ENCODE peak calls at places on chromosomes 5 and 9, in six cellular contexts. L, A, H, Y, O and C are unnamed samples.

GRCh38 chr5:7396169-7397004 is 449 bp downstream of the ADCY2 start:
- DNase-seq in O (no peak), A (no peak), Y (no peak), H (no peak), L (no peak), C (peak; percentile 49)

GRCh38 chr9:117541192-117541591 is 126.3 kb upstream of the ASTN2 start:
- DNase-seq in A (no peak), H (no peak), Y (no peak), O (no peak), L (no peak), C (peak; percentile 21)

GRCh38 chr5:34998058-34998789 is 49.5 kb downstream of the AGXT2 start:
- DNase-seq in L (peak; percentile 66), H (no peak), Y (no peak), O (no peak), A (no peak), C (no peak)

GRCh38 chr9:127838375-127839078 is 15.9 kb downstream of the ENG start:
- DNase-seq in Y (no peak), H (no peak), A (no peak), O (peak; percentile 98), L (peak; percentile 93), C (no peak)

GRCh38 chr5:169610606-169611005 is 26.5 kb upstream of the DOCK2 start:
- DNase-seq in Y (no peak), L (peak; percentile 39), H (no peak), A (no peak), O (no peak), C (no peak)

GRCh38 chr9:111926421-111926875 is 29.8 kb downstream of the UGCG start:
- DNase-seq in L (peak; percentile 70), Y (no peak), A (no peak), O (peak; percentile 90), H (no peak), C (no peak)

GRCh38 chr5:139671096-139671841 is 23.1 kb downstream of the CXXC5 start:
- DNase-seq in H (no peak), A (no peak), L (no peak), Y (no peak), O (peak; percentile 47), C (no peak)

GRCh38 chr9:110356639-110357038 is 19.0 kb upstream of the TXNDC8 start:
- DNase-seq in Y (no peak), H (no peak), O (no peak), A (no peak), L (no peak), C (no peak)

GRCh38 chr9:70409800-70410199 is 4.7 kb downstream of the KLF9 start:
- DNase-seq in H (no peak), Y (no peak), A (no peak), O (peak; percentile 33), L (no peak), C (no peak)

GRCh38 chr9:127165096-127165495 is 42.7 kb upstream of the ANGPTL2 start:
- DNase-seq in A (no peak), L (no peak), Y (no peak), O (no peak), H (no peak), C (no peak)

GRCh38 chr5:52705720-52706119 is 82.0 kb upstream of the ITGA1 start:
- DNase-seq in O (peak; percentile 49), A (no peak), L (no peak), Y (no peak), H (no peak), C (no peak)

GRCh38 chr5:64165500-64166200 is at the start of gene RNF180:
- DNase-seq in A (peak; percentile 71), O (peak; percentile 44), L (no peak), H (peak; percentile 84), Y (peak; percentile 39), C (peak; percentile 72)

GRCh38 chr9:36407122-36407723 is 7.2 kb upstream of the RNF38 start:
- DNase-seq in O (peak; percentile 65), H (peak; percentile 54), L (peak; percentile 65), Y (peak; percentile 59), A (peak; percentile 67), C (peak; percentile 72)

GRCh38 chr9:16653491-16654407 is 216.7 kb downstream of the BNC2 start:
- DNase-seq in L (no peak), Y (no peak), O (peak; percentile 54), H (no peak), A (no peak), C (peak; percentile 11)

GRCh38 chr5:53730938-53731337 is 170.5 kb downstream of the NDUFS4 start:
- DNase-seq in L (no peak), A (no peak), O (no peak), H (no peak), Y (no peak), C (peak; percentile 30)

GRCh38 chr9:13113751-13114150 is 165.7 kb downstream of the MPDZ start:
- DNase-seq in A (no peak), Y (no peak), H (no peak), L (peak; percentile 8), O (no peak), C (no peak)

GRCh38 chr5:1004598-1005361 is 3.8 kb upstream of the NKD2 start:
- DNase-seq in Y (peak; percentile 56), A (no peak), O (peak; percentile 77), L (peak; percentile 16), H (peak; percentile 73), C (peak; percentile 84)

GRCh38 chr5:95812100-95812472 is 10.4 kb downstream of the GLRX start:
- DNase-seq in Y (no peak), O (peak; percentile 88), H (no peak), L (peak; percentile 74), A (no peak), C (no peak)

GRCh38 chr5:10536511-10536910 is 27.4 kb upstream of the ANKRD33B start:
- DNase-seq in O (no peak), H (no peak), Y (no peak), L (no peak), A (no peak), C (no peak)

GRCh38 chr5:15797116-15797515 is 297.1 kb downstream of the FBXL7 start:
- DNase-seq in O (no peak), A (no peak), Y (no peak), L (no peak), H (no peak), C (no peak)

GRCh38 chr5:28678899-28679298 is 1640.5 kb upstream of the CDH9 start:
- DNase-seq in A (no peak), L (no peak), Y (no peak), H (no peak), O (no peak), C (no peak)

GRCh38 chr9:35651964-35652828 is 1.5 kb upstream of the SIT1 start:
- DNase-seq in O (peak; percentile 76), H (no peak), L (peak; percentile 72), Y (no peak), A (no peak), C (no peak)

GRCh38 chr5:66848749-66849641 is 252.8 kb downstream of the MAST4 start:
- DNase-seq in L (peak; percentile 79), O (peak; percentile 22), Y (no peak), H (no peak), A (no peak), C (no peak)

GRCh38 chr5:172724658-172725183 is 46.3 kb downstream of the DUSP1 start:
- DNase-seq in A (no peak), Y (no peak), H (no peak), L (no peak), O (no peak), C (no peak)

DNA sequence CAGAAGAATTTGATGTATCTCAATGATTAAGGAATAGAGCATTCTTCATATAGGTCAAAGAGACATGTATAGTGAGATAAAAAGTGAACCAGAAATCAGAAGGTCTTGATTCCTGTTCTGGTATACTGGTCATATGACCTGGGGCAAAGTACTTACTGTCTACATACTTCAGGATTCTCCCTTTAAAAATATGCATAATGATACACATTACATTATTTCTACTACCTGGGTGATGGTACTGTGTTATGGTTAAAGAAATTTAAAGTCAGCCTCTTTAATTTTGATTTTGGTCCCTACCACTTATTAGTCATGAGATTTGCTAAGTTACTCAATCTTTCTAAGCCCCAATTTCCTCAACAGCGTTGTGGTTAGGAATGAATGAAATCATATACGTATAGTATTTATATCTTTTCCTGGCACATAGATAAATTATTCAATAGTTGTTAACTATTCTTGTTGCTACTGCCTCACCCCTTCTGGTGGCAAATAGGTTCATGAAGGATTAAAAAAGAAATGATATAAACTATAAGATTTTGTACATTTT is 984.1 kb downstream of the TLE4 start:
- DNase-seq in Y (no peak), A (no peak), L (peak; percentile 18), O (no peak), H (no peak), C (no peak)
- H3K4me1 ChIP-seq in Y (no peaks in the 10 kb centered on the region), A (no peaks in the 10 kb centered on the region), L (no peaks in the 10 kb centered on the region), O (no peaks in the 10 kb centered on the region), H (no peaks in the 10 kb centered on the region), C (no peaks in the 10 kb centered on the region)

GRCh38 chr5:175880797-175881312 is 9.5 kb downstream of the CPLX2 start:
- DNase-seq in A (no peak), Y (no peak), L (no peak), H (no peak), O (no peak), C (no peak)

GRCh38 chr5:175878021-175878420 is 6.6 kb downstream of the CPLX2 start:
- DNase-seq in O (no peak), A (no peak), Y (no peak), L (no peak), H (no peak), C (no peak)

GRCh38 chr5:175880213-175880612 is 8.8 kb downstream of the CPLX2 start:
- DNase-seq in O (no peak), Y (no peak), L (no peak), H (no peak), A (no peak), C (no peak)

GRCh38 chr5:175879743-175880142 is 8.4 kb downstream of the CPLX2 start:
- DNase-seq in O (no peak), L (no peak), A (no peak), H (no peak), Y (no peak), C (no peak)

DNA sequence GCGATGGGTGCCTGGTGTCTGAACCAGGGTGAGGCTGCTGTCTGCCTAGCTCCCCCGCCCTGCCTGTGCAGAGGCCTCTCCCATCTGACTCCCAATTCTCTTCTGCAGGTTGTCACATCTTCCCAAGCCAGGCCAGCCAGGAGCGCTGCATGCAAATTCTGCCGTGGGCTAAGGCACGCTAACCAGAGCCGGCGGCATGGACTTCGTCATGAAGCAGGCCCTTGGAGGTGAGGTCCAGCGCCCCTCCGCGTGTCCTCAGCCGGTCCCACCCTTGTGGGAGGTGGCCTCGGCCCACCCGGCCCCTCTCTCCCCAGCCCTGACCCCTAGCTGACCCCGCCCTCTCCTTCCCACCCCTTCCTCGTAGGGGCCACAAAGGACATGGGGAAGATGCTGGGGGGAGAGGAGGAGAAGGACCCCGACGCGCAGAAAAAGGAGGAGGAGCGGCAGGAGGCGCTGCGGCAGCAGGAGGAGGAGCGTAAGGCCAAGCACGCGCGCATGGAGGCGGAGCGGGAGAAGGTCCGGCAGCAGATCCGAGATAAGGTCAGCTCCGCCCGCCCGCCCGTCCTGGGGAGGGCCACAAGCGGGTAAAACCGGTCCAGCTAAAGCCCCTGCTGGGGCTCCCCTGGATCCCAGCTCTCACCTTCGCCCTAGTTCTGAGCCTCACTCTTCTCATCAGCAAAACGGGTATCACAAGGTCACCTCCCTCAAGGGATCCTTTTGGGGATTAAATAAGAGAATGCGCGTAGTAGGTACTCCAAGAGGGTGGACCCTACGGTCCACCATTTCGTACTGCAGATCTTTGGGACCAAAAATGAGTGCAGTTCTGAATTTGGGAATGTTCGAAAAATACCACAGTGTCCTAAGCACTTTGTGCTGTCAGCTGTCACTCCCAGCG is 7.4 kb downstream of the CPLX2 start:
- DNase-seq in H (peak; percentile 71), A (peak; percentile 77), Y (no peak), O (no peak), L (no peak), C (peak; percentile 66)
- H2BK120ac ChIP-seq in H (no peak overlapping the region), A (no peak overlapping the region), Y (peak overlapping the region; percentile 6), O (no peak overlapping the region), L (no peak overlapping the region), C (no peak overlapping the region)

GRCh38 chr5:92320446-92320845 is 937.3 kb upstream of the ARRDC3 start:
- DNase-seq in H (no peak), Y (no peak), O (no peak), A (no peak), L (no peak), C (peak; percentile 49)
- H2BK15ac ChIP-seq in H (no peak overlapping the region), Y (no peak overlapping the region), O (no peak overlapping the region), A (no peak overlapping the region), L (no peak overlapping the region), C (no peak overlapping the region)

GRCh38 chr9:89440951-89441654 is 56.8 kb downstream of the SEMA4D start:
- DNase-seq in O (no peak), H (no peak), Y (no peak), L (no peak), A (no peak), C (no peak)
- H3K4me1 ChIP-seq in O (peaks cover 47% of the 10 kb centered on the region), H (peaks cover 28% of the 10 kb centered on the region), Y (peaks cover 2% of the 10 kb centered on the region), L (peaks cover 10% of the 10 kb centered on the region), A (peaks cover 9% of the 10 kb centered on the region), C (peaks cover 2% of the 10 kb centered on the region)